ENCODE peak calls at places on chromosomes 6 and 20, in five cellular contexts. O is psoas muscle, H is HCT116, S is GM13977, Q is right lobe of liver. T is an unnamed sample.

GRCh38 chr6:165850434-165851019 is 187.5 kb upstream of the PDE10A start:
- DNase-seq in O (peak), H (peak), S (peak), Q (peak), T (peak)

GRCh38 chr6:4369616-4370015 is 234.2 kb upstream of the ECI2 start:
- DNase-seq in O (no peak), H (no peak), S (no peak), Q (no peak), T (no peak)

GRCh38 chr6:27757307-27757706 is 154.9 kb downstream of the OR2B2 start:
- DNase-seq in O (no peak), H (no peak), S (peak), Q (peak), T (peak)

GRCh38 chr6:154247119-154247814 is 109.3 kb downstream of the IPCEF1 start:
- DNase-seq in O (no peak), H (no peak), S (no peak), Q (no peak), T (no peak)

GRCh38 chr6:157823523-157824370 is 701 bp downstream of the SNX9 start:
- DNase-seq in O (peak), H (peak), S (peak), Q (peak), T (peak)

GRCh38 chr20:36507746-36508145 is 33.6 kb upstream of the MYL9 start:
- DNase-seq in O (no peak), H (no peak), S (no peak), Q (no peak), T (no peak)

GRCh38 chr6:87483929-87484328 is 11.2 kb downstream of the SLC35A1 start:
- DNase-seq in O (no peak), H (peak), S (no peak), Q (no peak), T (no peak)

GRCh38 chr6:29892696-29893095 is 49.6 kb upstream of the HLA-A start:
- DNase-seq in O (no peak), H (no peak), S (no peak), Q (no peak), T (no peak)

GRCh38 chr6:169445227-169445626 is 191.6 kb upstream of the THBS2 start:
- DNase-seq in O (no peak), H (no peak), S (no peak), Q (no peak), T (no peak)

GRCh38 chr6:109229536-109229935 is 134.2 kb downstream of the CEP57L1 start:
- DNase-seq in O (no peak), H (no peak), S (no peak), Q (no peak), T (no peak)

GRCh38 chr20:35467339-35468224 is 12.2 kb downstream of the CEP250 start:
- DNase-seq in O (peak), H (peak), S (no peak), Q (no peak), T (no peak)

GRCh38 chr6:117494694-117495318 is 12.3 kb downstream of the DCBLD1 start:
- DNase-seq in O (no peak), H (no peak), S (no peak), Q (no peak), T (no peak)

GRCh38 chr20:50957276-50957675 is 1.1 kb downstream of the DPM1 start:
- DNase-seq in O (no peak), H (no peak), S (no peak), Q (no peak), T (no peak)

GRCh38 chr20:25744261-25744660 is 47.6 kb upstream of the ZNF337 start:
- DNase-seq in O (no peak), H (no peak), S (no peak), Q (no peak), T (no peak)

GRCh38 chr6:38209291-38209865 is 389.9 kb downstream of the ZFAND3 start:
- DNase-seq in O (no peak), H (no peak), S (no peak), Q (no peak), T (no peak)

GRCh38 chr6:33117826-33118277 is 42.1 kb downstream of the HLA-DPB1 start:
- DNase-seq in O (no peak), H (no peak), S (no peak), Q (no peak), T (no peak)

GRCh38 chr6:13413466-13413862 is 73.9 kb downstream of the GFOD1 start:
- DNase-seq in O (no peak), H (no peak), S (no peak), Q (peak), T (no peak)

GRCh38 chr6:152380351-152380767 is 256.8 kb downstream of the SYNE1 start:
- DNase-seq in O (no peak), H (no peak), S (no peak), Q (no peak), T (no peak)

GRCh38 chr20:19774086-19774933 is 16.3 kb downstream of the RIN2 start:
- DNase-seq in O (no peak), H (no peak), S (no peak), Q (no peak), T (no peak)

GRCh38 chr20:1001981-1002681 is at the start of gene RSPO4:
- DNase-seq in O (no peak), H (no peak), S (no peak), Q (no peak), T (no peak)

GRCh38 chr6:36655073-36655847 is 23.3 kb upstream of the CDKN1A start:
- DNase-seq in O (no peak), H (no peak), S (no peak), Q (no peak), T (no peak)

GRCh38 chr6:41371461-41371991 is 36.1 kb downstream of the NCR2 start:
- DNase-seq in O (no peak), H (no peak), S (peak), Q (peak), T (no peak)

GRCh38 chr6:53754330-53754729 is 40.5 kb upstream of the LRRC1 start:
- DNase-seq in O (no peak), H (no peak), S (no peak), Q (no peak), T (no peak)

GRCh38 chr6:16251706-16252105 is 13.3 kb downstream of the GMPR start:
- DNase-seq in O (no peak), H (no peak), S (no peak), Q (no peak), T (no peak)

GRCh38 chr6:3159805-3160781 is 2.7 kb upstream of the TUBB2A start:
- DNase-seq in O (peak), H (peak), S (no peak), Q (no peak), T (no peak)

GRCh38 chr6:151763938-151764680 is 43.4 kb upstream of the ESR1 start:
- DNase-seq in O (peak), H (peak), S (peak), Q (peak), T (peak)

GRCh38 chr6:156826290-156826955 is 49.2 kb downstream of the ARID1B start:
- DNase-seq in O (no peak), H (no peak), S (no peak), Q (no peak), T (no peak)

GRCh38 chr6:47180633-47181032 is 129.1 kb downstream of the TNFRSF21 start:
- DNase-seq in O (no peak), H (peak), S (no peak), Q (no peak), T (no peak)

GRCh38 chr6:30169658-30170614 is 6.6 kb downstream of the TRIM15 start:
- DNase-seq in O (no peak), H (peak), S (peak), Q (no peak), T (peak)

GRCh38 chr20:650954-651353 is 2.0 kb downstream of the SRXN1 start:
- DNase-seq in O (no peak), H (no peak), S (no peak), Q (no peak), T (no peak)

GRCh38 chr6:37696220-37696840 is 1.4 kb downstream of the MDGA1 start:
- DNase-seq in O (peak), H (no peak), S (peak), Q (no peak), T (peak)

GRCh38 chr6:106547053-106547414 is 82.3 kb downstream of the RTN4IP1 start:
- DNase-seq in O (no peak), H (peak), S (no peak), Q (no peak), T (no peak)

GRCh38 chr6:156010-156409 is 136.3 kb upstream of the DUSP22 start:
- DNase-seq in O (no peak), H (no peak), S (no peak), Q (no peak), T (no peak)

GRCh38 chr6:111767752-111768430 is 105.4 kb downstream of the FYN start:
- DNase-seq in O (no peak), H (no peak), S (no peak), Q (no peak), T (no peak)

DNA sequence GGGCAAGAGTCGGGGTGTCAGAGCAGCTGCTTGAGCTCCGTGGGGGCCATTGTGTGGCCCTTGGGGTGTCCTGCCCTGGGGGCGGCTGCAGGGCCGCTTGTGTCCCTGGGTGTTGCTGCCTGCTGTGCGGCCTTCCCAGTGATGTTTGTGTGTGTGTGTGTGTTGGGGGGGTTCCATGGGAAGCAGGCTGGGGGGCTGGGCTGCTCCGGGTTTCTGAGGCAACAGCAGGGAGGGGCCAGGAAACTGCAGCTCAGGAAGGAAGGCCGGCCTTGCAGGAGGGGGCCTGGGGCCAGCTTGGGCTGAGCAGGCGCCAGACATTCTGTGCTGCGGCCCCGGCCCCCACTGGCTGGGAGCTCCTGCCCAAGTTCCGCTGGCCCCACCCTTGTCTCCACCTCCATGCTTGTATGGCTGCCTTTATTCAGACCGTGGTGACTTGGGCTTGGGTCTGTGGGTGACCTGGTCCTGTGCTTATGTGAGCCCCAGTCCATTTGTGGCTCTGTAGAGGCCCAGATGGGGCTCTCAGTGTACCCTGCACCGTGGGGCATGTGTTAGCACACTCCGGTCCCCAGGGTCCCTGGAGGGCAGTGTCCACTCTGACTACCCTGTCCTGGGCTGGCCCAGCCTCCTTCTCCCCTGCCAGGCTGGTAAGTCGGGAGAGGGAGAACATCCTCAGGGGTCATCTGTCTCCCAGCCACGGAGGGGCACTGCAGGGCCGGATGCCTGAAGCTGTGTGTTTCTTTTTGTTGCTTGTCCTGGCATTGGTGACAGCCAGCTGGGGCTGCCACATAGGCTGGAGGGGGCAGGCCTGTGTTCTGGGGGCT is 4.6 kb upstream of the SOX18 start:
- DNase-seq in O (peak), H (peak), S (peak), Q (no peak), T (peak)
- TF ChIP-seq CTCF in O (no peak), H (peak), S (peak), Q (no peak), T (peak)

GRCh38 chr6:122476131-122476530 is 4.5 kb upstream of the SERINC1 start:
- DNase-seq in O (no peak), H (no peak), S (peak), Q (no peak), T (no peak)
- TF ChIP-seq CTCF in O (peak), H (peak), S (peak), Q (peak), T (peak)

GRCh38 chr6:113560376-113560775 is 296.8 kb upstream of the MARCKS start:
- DNase-seq in O (no peak), H (no peak), S (no peak), Q (no peak), T (no peak)
- TF ChIP-seq CTCF in O (no peak), H (no peak), S (no peak), Q (no peak), T (no peak)

DNA sequence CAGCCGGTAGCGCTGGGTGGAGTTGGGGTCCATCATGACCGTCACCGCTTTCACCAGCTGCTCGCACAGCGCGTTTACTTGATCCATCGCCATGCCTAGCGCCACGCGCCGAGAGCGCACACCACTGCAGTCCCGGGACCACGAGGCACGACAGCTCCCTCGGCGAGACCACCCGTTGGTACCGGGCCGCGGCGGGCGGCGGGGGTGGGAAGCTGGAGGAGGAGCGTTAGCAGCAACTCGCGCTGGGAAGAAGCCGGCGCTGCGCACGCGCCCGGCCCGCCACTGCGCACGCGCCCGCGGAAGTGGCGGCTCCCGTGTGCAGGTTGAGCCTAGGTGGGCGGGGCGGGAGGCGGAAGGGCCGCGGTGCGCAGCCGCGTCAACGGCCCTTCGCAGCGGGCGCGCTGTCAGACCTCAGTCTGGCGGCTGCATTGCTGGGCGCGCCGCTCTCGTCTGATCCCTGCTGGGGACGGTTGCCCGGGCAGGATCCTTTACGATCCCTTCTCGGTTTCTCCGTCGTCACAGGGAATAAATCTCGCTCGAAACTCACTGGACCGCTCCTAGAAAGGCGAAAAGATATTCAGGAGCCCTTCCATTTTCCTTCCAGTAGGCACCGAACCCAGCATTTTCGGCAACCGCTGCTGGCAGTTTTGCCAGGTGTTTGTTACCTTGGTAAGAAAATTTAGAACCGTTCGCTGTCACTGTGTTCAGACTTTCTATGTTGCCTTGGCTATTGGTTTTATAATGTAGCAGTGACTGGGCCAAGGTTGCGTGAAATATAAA is at the start of the genes POLH and XPO5:
- DNase-seq in O (peak), H (peak), S (peak), Q (peak), T (peak)
- TF ChIP-seq CTCF in O (peak), H (peak), S (no peak), Q (no peak), T (peak)

DNA sequence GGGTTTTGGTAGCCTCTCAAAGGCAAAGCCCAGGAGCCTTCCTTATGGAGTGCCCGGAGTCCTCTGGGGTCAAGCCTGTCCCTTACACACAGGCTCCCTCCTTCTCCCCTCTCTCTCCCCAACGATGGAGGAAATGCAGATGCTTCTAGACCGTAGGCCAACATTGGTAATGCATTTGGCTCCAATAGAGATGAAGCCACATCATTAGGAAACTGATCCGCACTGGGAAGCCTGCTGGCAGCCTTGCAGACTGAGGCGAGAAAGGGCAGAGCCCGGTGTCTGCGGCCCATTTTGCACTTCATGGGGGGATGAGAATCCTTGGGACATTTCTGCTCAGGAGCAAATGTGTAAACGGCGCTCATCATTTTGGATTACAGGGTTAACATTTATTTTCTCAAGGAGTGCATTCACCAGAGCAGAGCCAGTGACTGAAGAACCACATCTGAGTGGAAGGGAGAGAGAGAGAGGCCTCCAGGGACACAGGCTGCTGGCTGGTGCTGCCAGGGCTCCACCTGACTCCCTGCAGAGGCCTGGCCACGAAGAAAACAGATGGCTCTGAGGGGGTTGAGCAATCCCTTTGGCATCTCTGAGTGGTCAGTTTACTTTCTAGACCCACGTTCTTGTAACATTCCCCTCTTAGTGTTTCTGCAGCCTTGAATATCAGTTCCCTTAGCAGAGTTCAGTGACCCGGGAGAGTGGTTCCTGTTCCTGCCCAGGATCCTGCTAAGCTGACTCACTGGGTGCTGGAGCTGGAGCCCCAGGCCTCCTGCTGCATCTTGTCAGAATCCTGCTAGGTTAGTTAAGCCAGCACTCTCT is 4.4 kb upstream of the CST3 start:
- DNase-seq in O (peak), H (no peak), S (no peak), Q (no peak), T (no peak)
- TF ChIP-seq CTCF in O (no peak), H (no peak), S (no peak), Q (no peak), T (no peak)

DNA sequence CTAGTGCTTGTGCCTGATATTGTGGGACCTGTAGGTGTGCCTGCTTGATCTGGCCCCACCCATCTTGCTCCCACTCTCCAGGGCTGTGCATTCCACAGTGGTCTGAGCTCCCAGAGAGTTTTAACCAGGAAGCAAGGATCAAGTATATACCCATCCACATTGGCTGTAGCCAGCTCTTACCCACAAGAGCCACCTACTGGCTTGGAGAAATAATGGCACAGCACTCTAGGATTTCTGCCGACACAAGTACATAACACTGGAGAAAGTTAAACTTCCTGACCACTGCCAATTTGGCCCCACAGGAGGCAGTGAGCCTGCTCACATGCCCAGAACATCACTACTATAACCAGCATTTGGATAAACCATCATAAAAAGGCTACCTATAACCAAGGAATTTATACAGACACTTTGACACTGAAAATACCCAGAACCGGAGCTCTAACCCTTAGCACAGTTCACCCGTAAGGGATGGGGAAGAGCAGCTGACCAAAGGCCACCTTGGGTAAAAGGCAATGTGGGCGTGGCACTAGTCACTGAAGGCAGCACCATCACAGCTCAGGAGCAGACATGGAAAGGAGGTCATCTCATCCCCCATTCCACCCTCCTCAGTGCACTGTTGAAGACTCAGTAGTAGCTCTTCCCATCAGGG is 440.4 kb downstream of the BTBD3 start:
- DNase-seq in O (no peak), H (no peak), S (no peak), Q (no peak), T (no peak)
- TF ChIP-seq CTCF in O (no peak), H (no peak), S (peak), Q (peak), T (no peak)

DNA sequence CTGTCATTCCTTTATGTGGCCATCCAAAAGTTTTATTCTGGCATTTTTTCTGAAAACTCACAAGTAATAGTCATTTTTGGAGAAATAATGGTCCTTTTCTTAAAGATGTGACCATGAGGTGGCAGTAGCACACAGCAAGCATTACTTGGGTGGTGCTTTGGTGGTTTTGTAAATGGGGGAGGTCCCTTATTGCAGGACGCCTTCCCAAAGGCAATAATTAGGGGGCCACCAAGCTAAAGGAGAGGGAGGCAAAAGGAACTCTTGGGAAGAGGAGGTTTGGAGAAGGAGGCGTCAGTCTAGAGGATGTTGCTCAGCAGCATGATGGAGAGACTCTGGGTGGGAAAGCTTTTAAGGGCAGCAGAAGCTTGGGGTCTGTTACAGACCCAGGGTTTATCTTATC is 422.6 kb upstream of the MMS22L start:
- DNase-seq in O (no peak), H (peak), S (no peak), Q (no peak), T (no peak)
- TF ChIP-seq CTCF in O (peak), H (peak), S (peak), Q (no peak), T (peak)

GRCh38 chr6:131950767-131951575 is at the start of gene CCN2:
- DNase-seq in O (peak), H (peak), S (peak), Q (peak), T (peak)
- TF ChIP-seq CTCF in O (no peak), H (no peak), S (no peak), Q (no peak), T (no peak)